ENCODE peak calls at places on chromosomes 4 and X, in five cellular contexts. A is BE2C, L is lower leg skin, P is HFFc6, D is ovary. Z is an unnamed sample.

GRCh38 chr4:181998588-181998987 is 244.6 kb upstream of the TENM3 start:
- DNase-seq in A (no peak), L (no peak), P (no peak), D (no peak), Z (no peak)

GRCh38 chr4:1409806-1410425 is 3.7 kb upstream of the NKX1-1 start:
- DNase-seq in A (no peak), L (peak; percentile 79), P (no peak), D (no peak), Z (no peak)

GRCh38 chr4:124753941-124754581 is 41.5 kb upstream of the ANKRD50 start:
- DNase-seq in A (no peak), L (no peak), P (no peak), D (no peak), Z (no peak)

GRCh38 chrX:75038925-75039324 is 113.7 kb upstream of the NEXMIF start:
- DNase-seq in A (peak; percentile 8), L (no peak), P (peak; percentile 1), D (no peak), Z (no peak)

GRCh38 chr4:94285666-94286065 is 57.0 kb downstream of the HPGDS start:
- DNase-seq in A (peak; percentile 14), L (no peak), P (no peak), D (no peak), Z (no peak)

GRCh38 chr4:152773322-152773721 is 6.2 kb downstream of the TIGD4 start:
- DNase-seq in A (no peak), L (no peak), P (no peak), D (no peak), Z (no peak)

GRCh38 chrX:55546956-55547355 is 57.3 kb upstream of the USP51 start:
- DNase-seq in A (no peak), L (no peak), P (no peak), D (no peak), Z (no peak)

GRCh38 chrX:13794417-13794816 is 22.5 kb downstream of the GPM6B start:
- DNase-seq in A (no peak), L (no peak), P (no peak), D (no peak), Z (no peak)

GRCh38 chrX:10516781-10517322 is 103.5 kb downstream of the MID1 start:
- DNase-seq in A (no peak), L (no peak), P (no peak), D (no peak), Z (no peak)

GRCh38 chrX:150515801-150516200 is 52.6 kb upstream of the MTM1 start:
- DNase-seq in A (no peak), L (no peak), P (no peak), D (no peak), Z (no peak)

GRCh38 chr4:150401083-150401687 is 180.8 kb upstream of the MAB21L2 start:
- DNase-seq in A (no peak), L (no peak), P (no peak), D (no peak), Z (no peak)

GRCh38 chr4:58560736-58561135 is 1450.6 kb upstream of the IGFBP7 start:
- DNase-seq in A (no peak), L (no peak), P (no peak), D (no peak), Z (no peak)

GRCh38 chr4:181046809-181047208 is 1196.4 kb upstream of the TENM3 start:
- DNase-seq in A (no peak), L (no peak), P (no peak), D (no peak), Z (no peak)

GRCh38 chr4:74037076-74037475 is 1.4 kb downstream of the CXCL3 start:
- DNase-seq in A (no peak), L (no peak), P (no peak), D (no peak), Z (no peak)

GRCh38 chrX:49972313-49972712 is 49.9 kb downstream of the CLCN5 start:
- DNase-seq in A (no peak), L (no peak), P (no peak), D (no peak), Z (no peak)

GRCh38 chrX:129665916-129666644 is 11.3 kb upstream of the APLN start:
- DNase-seq in A (no peak), L (no peak), P (peak; percentile 55), D (no peak), Z (no peak)

GRCh38 chr4:13612569-13612968 is 15.0 kb downstream of the BOD1L1 start:
- DNase-seq in A (no peak), L (no peak), P (no peak), D (no peak), Z (no peak)

GRCh38 chr4:156571146-156571545 is 400.5 kb downstream of the PDGFC start:
- DNase-seq in A (no peak), L (no peak), P (no peak), D (no peak), Z (no peak)

GRCh38 chr4:181541396-181541795 is 701.8 kb upstream of the TENM3 start:
- DNase-seq in A (no peak), L (no peak), P (no peak), D (no peak), Z (no peak)

GRCh38 chr4:83207497-83208105 is 77.0 kb downstream of the COQ2 start:
- DNase-seq in A (no peak), L (no peak), P (peak; percentile 56), D (no peak), Z (no peak)

GRCh38 chr4:85147481-85148076 is 181.1 kb upstream of the WDFY3 start:
- DNase-seq in A (peak; percentile 53), L (no peak), P (peak; percentile 67), D (no peak), Z (peak; percentile 10)

GRCh38 chr4:173539986-173540385 is 10.0 kb upstream of the HAND2 start:
- DNase-seq in A (no peak), L (no peak), P (no peak), D (no peak), Z (no peak)

GRCh38 chr4:157045507-157046127 is 30.3 kb upstream of the GLRB start:
- DNase-seq in A (peak; percentile 10), L (no peak), P (peak; percentile 74), D (peak; percentile 16), Z (no peak)

GRCh38 chrX:9291666-9292065 is 173.2 kb upstream of the TBL1X start:
- DNase-seq in A (no peak), L (no peak), P (no peak), D (no peak), Z (peak; percentile 1)

GRCh38 chr4:172601195-172601594 is 567.4 kb upstream of the GALNT7 start:
- DNase-seq in A (no peak), L (no peak), P (no peak), D (no peak), Z (no peak)

GRCh38 chr4:155805016-155805415 is 46.2 kb downstream of the GUCY1B1 start:
- DNase-seq in A (no peak), L (no peak), P (peak; percentile 24), D (no peak), Z (no peak)

GRCh38 chr4:82429728-82430192 is 502 bp downstream of the HNRNPDL start:
- DNase-seq in A (no peak), L (no peak), P (peak; percentile 52), D (no peak), Z (no peak)

GRCh38 chr4:140267576-140267975 is 105.9 kb upstream of the SCOC start:
- DNase-seq in A (peak; percentile 31), L (no peak), P (no peak), D (no peak), Z (no peak)

GRCh38 chrX:115425359-115425758 is 135.6 kb upstream of the PLS3 start:
- DNase-seq in A (no peak), L (no peak), P (no peak), D (no peak), Z (no peak)

GRCh38 chrX:115423091-115423490 is 133.6 kb downstream of the LUZP4 start:
- DNase-seq in A (no peak), L (no peak), P (no peak), D (no peak), Z (no peak)

DNA sequence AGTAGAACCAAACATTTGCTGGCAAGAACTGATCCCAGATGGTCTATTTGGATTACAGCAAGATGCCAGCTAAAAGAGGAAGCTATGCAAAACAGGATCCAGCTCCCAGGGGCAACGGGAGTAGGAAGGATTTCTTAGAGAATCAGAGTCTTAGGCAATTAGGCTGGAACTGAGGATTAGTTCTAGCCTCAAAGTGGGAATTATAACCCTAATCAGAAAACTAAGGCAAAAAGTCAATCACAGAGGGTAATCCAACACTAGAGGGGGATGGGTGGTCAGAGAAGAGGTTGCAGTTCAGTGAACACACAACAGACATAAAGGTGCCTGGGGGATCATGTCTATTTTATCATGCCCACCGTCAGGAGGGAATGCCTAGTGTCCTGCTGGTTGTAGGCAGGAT is 133.0 kb upstream of the PLS3 start:
- DNase-seq in A (no peak), L (no peak), P (no peak), D (no peak), Z (no peak)
- TF ChIP-seq CTCF in A (no peak), L (no peak), P (no peak), D (no peak), Z (no peak)

GRCh38 chr4:6686104-6686787 is 7.4 kb upstream of the S100P start:
- DNase-seq in A (no peak), L (no peak), P (no peak), D (no peak), Z (no peak)
- TF ChIP-seq CTCF in A (no peak), L (no peak), P (peak; percentile 14), D (no peak), Z (no peak)

GRCh38 chr4:148023782-148024181 is 291.9 kb downstream of the ARHGAP10 start:
- DNase-seq in A (no peak), L (no peak), P (no peak), D (no peak), Z (no peak)

GRCh38 chr4:148022975-148023374 is 291.1 kb downstream of the ARHGAP10 start:
- DNase-seq in A (no peak), L (no peak), P (no peak), D (no peak), Z (no peak)

GRCh38 chr4:148017801-148018200 is 285.9 kb downstream of the ARHGAP10 start:
- DNase-seq in A (no peak), L (no peak), P (no peak), D (no peak), Z (no peak)

GRCh38 chr4:148026022-148026421 is 294.1 kb downstream of the ARHGAP10 start:
- DNase-seq in A (no peak), L (no peak), P (peak; percentile 69), D (no peak), Z (no peak)

GRCh38 chr4:148021706-148022105 is 289.8 kb downstream of the ARHGAP10 start:
- DNase-seq in A (no peak), L (no peak), P (no peak), D (no peak), Z (no peak)
- TF ChIP-seq CTCF in A (peak; percentile 4), L (no peak), P (peak; percentile 18), D (no peak), Z (no peak)

GRCh38 chrX:131802836-131803626 is 220.1 kb upstream of the STK26 start:
- DNase-seq in A (peak; percentile 21), L (peak; percentile 89), P (no peak), D (peak; percentile 83), Z (no peak)
- TF ChIP-seq CTCF in A (peak; percentile 40), L (no peak), P (peak; percentile 55), D (peak; percentile 53), Z (peak; percentile 38)

DNA sequence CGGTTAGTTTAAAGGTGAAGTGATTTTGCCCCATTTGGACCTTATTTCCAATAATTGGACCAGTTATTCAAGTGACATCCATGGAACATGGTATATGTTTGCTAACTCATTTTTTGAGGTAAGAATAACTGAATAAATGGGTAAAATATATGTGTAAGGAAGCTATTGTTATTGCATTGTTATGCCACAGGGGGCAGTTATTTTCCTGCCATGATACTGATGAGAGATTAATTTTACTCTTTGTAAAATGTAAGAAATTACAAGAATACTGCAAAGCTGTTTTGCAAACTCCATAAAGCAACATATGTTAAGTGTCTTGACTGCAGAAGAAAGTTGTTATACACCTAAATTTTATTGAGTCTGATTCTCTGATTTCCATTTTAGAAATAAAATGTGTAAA is 114.0 kb downstream of the IL1RAPL1 start:
- DNase-seq in A (no peak), L (no peak), P (no peak), D (no peak), Z (no peak)
- TF ChIP-seq CTCF in A (no peak), L (no peak), P (no peak), D (no peak), Z (peak; percentile 45)

Z was measured in neural crest cell.